ENCODE peak calls at places on chromosomes 6 and 20, in nine cellular contexts. I is naive B cell; B is AG08396; T is central memory CD4-positive, alpha-beta T cell; D is NCI-H2171; S is DMS 273 treated with DMSO at 0.1 percent for 48 hours; W is effector memory CD8-positive, alpha-beta T cell; K is non-pigmented ciliary epithelial cell; A is transverse colon. N is an unnamed sample.
A peak's percentile ranks its signal among the peaks of the same experiment; 100 is the strongest.

GRCh38 chr6:136607932-136608772 is 57.9 kb upstream of the MAP7 start:
- DNase-seq in I (peak; percentile 63), B (peak; percentile 30), T (peak; percentile 65), D (no peak), S (peak; percentile 13), W (peak; percentile 82), K (no peak), A (peak; percentile 83), N (peak; percentile 47)

GRCh38 chr20:39269031-39269461 is 306.9 kb downstream of the DHX35 start:
- DNase-seq in I (peak; percentile 4), B (peak; percentile 63), T (no peak), D (peak; percentile 2), S (no peak), W (no peak), K (no peak), A (peak; percentile 40), N (no peak)

GRCh38 chr6:89999154-89999553 is 104.9 kb downstream of the GJA10 start:
- DNase-seq in I (no peak), B (no peak), T (no peak), D (peak; percentile 97), S (peak; percentile 73), W (peak; percentile 9), K (no peak), A (peak; percentile 88), N (peak; percentile 92)

GRCh38 chr20:25605146-25605545 is 18.7 kb downstream of the NANP start:
- DNase-seq in I (no peak), B (no peak), T (no peak), D (no peak), S (no peak), W (no peak), K (no peak), A (no peak), N (no peak)

GRCh38 chr6:50849016-50849748 is 30.5 kb downstream of the TFAP2B start:
- DNase-seq in I (no peak), B (no peak), T (no peak), D (no peak), S (no peak), W (no peak), K (no peak), A (no peak), N (no peak)

GRCh38 chr6:36852481-36853147 is 13.4 kb upstream of the CPNE5 start:
- DNase-seq in I (no peak), B (peak; percentile 60), T (no peak), D (no peak), S (no peak), W (no peak), K (peak; percentile 40), A (no peak), N (no peak)

GRCh38 chr20:6029538-6029937 is 24.3 kb downstream of the LRRN4 start:
- DNase-seq in I (no peak), B (no peak), T (no peak), D (no peak), S (no peak), W (no peak), K (no peak), A (no peak), N (no peak)

GRCh38 chr6:63963756-63964315 is 328.2 kb downstream of the PHF3 start:
- DNase-seq in I (no peak), B (no peak), T (no peak), D (no peak), S (no peak), W (no peak), K (no peak), A (no peak), N (peak; percentile 19)

GRCh38 chr6:169955796-169956493 is 204.5 kb downstream of the ERMARD start:
- DNase-seq in I (no peak), B (no peak), T (no peak), D (no peak), S (no peak), W (no peak), K (no peak), A (no peak), N (no peak)

GRCh38 chr20:44785768-44786167 is 24.6 kb downstream of the RIMS4 start:
- DNase-seq in I (no peak), B (no peak), T (no peak), D (peak; percentile 3), S (peak; percentile 30), W (no peak), K (no peak), A (no peak), N (peak; percentile 46)

GRCh38 chr6:154921482-154921881 is 73.6 kb upstream of the TIAM2 start:
- DNase-seq in I (no peak), B (no peak), T (no peak), D (no peak), S (no peak), W (no peak), K (no peak), A (no peak), N (no peak)

GRCh38 chr6:4358414-4359107 is 223.2 kb upstream of the ECI2 start:
- DNase-seq in I (no peak), B (peak; percentile 92), T (no peak), D (no peak), S (peak; percentile 17), W (no peak), K (peak; percentile 97), A (peak; percentile 88), N (no peak)

GRCh38 chr20:22862645-22863230 is 172.4 kb upstream of the SSTR4 start:
- DNase-seq in I (no peak), B (no peak), T (no peak), D (no peak), S (no peak), W (no peak), K (no peak), A (no peak), N (no peak)

GRCh38 chr20:25198663-25199363 is 3.3 kb downstream of the ENTPD6 start:
- DNase-seq in I (no peak), B (no peak), T (no peak), D (no peak), S (no peak), W (no peak), K (no peak), A (no peak), N (no peak)

GRCh38 chr20:23082846-23083552 is 3.1 kb downstream of the CD93 start:
- DNase-seq in I (no peak), B (no peak), T (no peak), D (no peak), S (no peak), W (no peak), K (no peak), A (no peak), N (no peak)

GRCh38 chr20:63150911-63151531 is 64.9 kb downstream of the YTHDF1 start:
- DNase-seq in I (no peak), B (no peak), T (no peak), D (no peak), S (no peak), W (no peak), K (no peak), A (no peak), N (no peak)

GRCh38 chr20:44728835-44729342 is 13.7 kb downstream of the CCN5 start:
- DNase-seq in I (no peak), B (peak; percentile 85), T (no peak), D (peak; percentile 86), S (peak; percentile 80), W (no peak), K (no peak), A (no peak), N (peak; percentile 88)

GRCh38 chr6:29426654-29427053 is 11.9 kb downstream of the OR12D1 start:
- DNase-seq in I (no peak), B (no peak), T (no peak), D (no peak), S (no peak), W (no peak), K (no peak), A (no peak), N (no peak)

GRCh38 chr20:33415948-33416347 is 14.6 kb upstream of the CDK5RAP1 start:
- DNase-seq in I (no peak), B (peak; percentile 68), T (no peak), D (no peak), S (no peak), W (no peak), K (no peak), A (no peak), N (peak; percentile 57)

GRCh38 chr20:63532449-63532971 is 4.7 kb downstream of the PTK6 start:
- DNase-seq in I (no peak), B (no peak), T (no peak), D (no peak), S (no peak), W (no peak), K (no peak), A (no peak), N (no peak)

GRCh38 chr6:38272222-38272621 is 367.5 kb downstream of the BTBD9 start:
- DNase-seq in I (no peak), B (no peak), T (no peak), D (no peak), S (no peak), W (no peak), K (no peak), A (no peak), N (no peak)

GRCh38 chr6:150331344-150331743 is 37.5 kb upstream of the IYD start:
- DNase-seq in I (no peak), B (no peak), T (no peak), D (no peak), S (peak; percentile 49), W (no peak), K (no peak), A (no peak), N (peak; percentile 11)

N was measured in NCI-H524.